ENCODE peak calls at places on chromosomes 5 and 9, in five cellular contexts. D is SK-N-SH, P is HCT116, J is K562, G is GM12878. A is an unnamed sample.

GRCh38 chr9:116800885-116801284 is 113.8 kb downstream of the TRIM32 start:
- DNase-seq in G (no peak), P (no peak), D (no peak), J (no peak), A (no peak)

GRCh38 chr9:76486151-76486550 is 27.2 kb downstream of the GCNT1 start:
- DNase-seq in P (no peak), D (no peak), J (no peak), G (no peak), A (no peak)

GRCh38 chr5:143836161-143836725 is 24.3 kb downstream of the HMHB1 start:
- DNase-seq in J (no peak), P (no peak), G (no peak), D (no peak), A (no peak)

GRCh38 chr5:72658767-72659540 is 151.7 kb upstream of the ZNF366 start:
- DNase-seq in J (no peak), D (no peak), G (no peak), P (no peak), A (no peak)

GRCh38 chr9:128894764-128895163 is 12.8 kb downstream of the LRRC8A start:
- DNase-seq in G (no peak), J (no peak), P (no peak), D (no peak), A (no peak)

GRCh38 chr5:107672212-107673105 is 1.7 kb upstream of the EFNA5 start:
- DNase-seq in J (peak; percentile 31), D (peak; percentile 86), G (no peak), P (peak; percentile 88), A (peak; percentile 98)

GRCh38 chr5:120229036-120229435 is 235.1 kb upstream of the PRR16 start:
- DNase-seq in J (no peak), P (no peak), G (no peak), D (no peak), A (no peak)

GRCh38 chr5:140408750-140409241 is 7.2 kb downstream of the ANKHD1 start:
- DNase-seq in G (no peak), J (no peak), D (no peak), P (no peak), A (peak; percentile 44)

GRCh38 chr5:143714629-143715028 is 97.3 kb upstream of the HMHB1 start:
- DNase-seq in P (no peak), G (peak; percentile 20), J (no peak), D (no peak), A (no peak)

GRCh38 chr5:126938461-126938860 is 91.9 kb downstream of the MARCHF3 start:
- DNase-seq in P (no peak), D (no peak), G (no peak), J (no peak), A (no peak)
- TF ChIP-seq JUND in P (no peak), D (peak; percentile 66), G (no peak), J (no peak), A (no peak)

DNA sequence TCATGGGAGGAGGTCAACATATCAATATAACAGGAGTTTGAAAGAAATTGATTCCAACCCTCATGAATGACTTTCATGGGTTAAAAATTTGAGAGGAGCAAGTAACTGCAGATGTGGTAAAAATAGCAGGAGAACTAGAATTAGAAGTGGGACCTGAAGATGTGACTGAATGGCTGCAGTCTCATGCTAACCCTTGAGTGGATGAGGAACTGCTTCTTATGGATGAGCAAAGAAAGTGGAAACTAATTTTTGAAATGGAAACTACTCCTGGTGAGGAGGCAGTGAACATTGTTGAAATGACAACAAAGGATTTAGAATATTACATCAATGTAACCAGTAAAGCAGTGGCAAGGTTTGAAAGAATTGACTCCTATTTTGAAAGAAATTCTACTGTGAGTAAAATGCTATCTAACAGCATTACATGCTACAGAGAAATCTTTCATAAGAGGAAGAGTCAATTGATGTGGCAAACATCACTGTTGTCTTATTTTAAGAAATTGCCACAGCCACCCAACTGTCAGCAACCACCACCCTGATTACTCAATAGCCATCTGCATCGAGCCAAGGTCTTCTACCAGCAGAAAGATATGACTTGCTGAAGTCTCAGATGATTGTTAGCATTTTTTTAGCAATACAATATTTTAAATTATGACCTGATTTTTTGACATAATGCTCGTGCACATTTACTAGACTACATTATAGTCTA is 1683.3 kb downstream of the MAT2B start:
- DNase-seq in G (no peak), D (no peak), J (no peak), P (no peak), A (no peak)
- TF ChIP-seq JUND in G (no peak), D (no peak), J (no peak), P (no peak), A (no peak)

DNA sequence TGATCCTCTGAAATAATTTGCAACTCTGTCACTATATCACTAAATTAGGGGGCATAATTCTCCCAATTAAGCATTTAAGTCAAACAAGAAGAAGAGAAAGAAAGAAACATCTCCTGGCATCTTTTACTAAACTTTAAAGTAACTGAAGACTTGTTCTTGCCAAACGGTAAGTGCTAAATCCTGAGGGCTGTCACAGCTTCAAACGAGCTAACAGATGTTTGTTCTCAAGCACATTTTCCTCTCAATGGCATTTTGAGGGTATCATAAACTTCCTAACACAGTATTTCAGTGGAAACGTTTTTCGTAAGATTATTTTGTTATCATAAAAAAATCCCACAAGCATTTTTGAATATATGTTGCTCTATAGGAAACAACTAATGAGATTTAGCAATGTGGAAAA is 169.4 kb upstream of the TAS2R1 start:
- DNase-seq in J (no peak), G (no peak), D (no peak), P (no peak), A (no peak)
- TF ChIP-seq JUND in J (no peak), G (no peak), D (no peak), P (no peak), A (no peak)

DNA sequence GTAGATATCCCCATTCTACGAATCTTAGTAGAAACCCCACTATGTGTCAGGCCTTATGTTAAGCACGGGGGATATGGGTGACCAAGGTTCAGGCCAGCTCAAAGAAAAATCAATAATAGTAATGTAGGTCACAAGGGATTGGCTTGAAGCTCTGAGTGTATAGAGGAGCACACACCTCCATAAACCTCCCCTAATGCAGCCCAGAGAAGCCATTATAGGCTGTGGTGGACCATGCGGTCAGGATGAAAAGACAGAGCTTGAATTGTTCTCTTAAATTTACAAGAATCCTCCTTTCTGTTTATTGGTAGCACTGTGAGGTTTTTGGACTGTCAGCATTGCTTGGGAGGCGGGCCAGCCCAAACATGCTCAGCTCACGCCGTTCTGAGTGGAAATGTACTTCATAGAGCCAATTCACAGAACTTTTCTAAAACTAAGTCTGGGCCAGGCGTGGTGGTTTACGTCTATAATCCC is 9.1 kb downstream of the PDE6A start:
- DNase-seq in D (no peak), P (no peak), G (no peak), J (no peak), A (no peak)
- TF ChIP-seq JUND in D (no peak), P (no peak), G (no peak), J (no peak), A (no peak)

GRCh38 chr5:116942622-116943021 is 368.0 kb upstream of the SEMA6A start:
- DNase-seq in D (no peak), G (no peak), P (no peak), J (no peak), A (no peak)
- TF ChIP-seq JUND in D (no peak), G (no peak), P (no peak), J (no peak), A (no peak)

GRCh38 chr9:132235894-132236661 is 74.2 kb downstream of the NTNG2 start:
- DNase-seq in J (peak; percentile 84), P (peak; percentile 52), D (peak; percentile 85), G (no peak), A (peak; percentile 86)

GRCh38 chr9:132235125-132235524 is 73.3 kb downstream of the NTNG2 start:
- DNase-seq in P (no peak), D (no peak), G (no peak), J (no peak), A (no peak)

GRCh38 chr9:132232522-132232921 is 70.7 kb downstream of the NTNG2 start:
- DNase-seq in G (no peak), P (no peak), J (no peak), D (no peak), A (no peak)

GRCh38 chr9:132233138-132233537 is 71.3 kb downstream of the NTNG2 start:
- DNase-seq in D (no peak), J (no peak), G (no peak), P (no peak), A (no peak)

DNA sequence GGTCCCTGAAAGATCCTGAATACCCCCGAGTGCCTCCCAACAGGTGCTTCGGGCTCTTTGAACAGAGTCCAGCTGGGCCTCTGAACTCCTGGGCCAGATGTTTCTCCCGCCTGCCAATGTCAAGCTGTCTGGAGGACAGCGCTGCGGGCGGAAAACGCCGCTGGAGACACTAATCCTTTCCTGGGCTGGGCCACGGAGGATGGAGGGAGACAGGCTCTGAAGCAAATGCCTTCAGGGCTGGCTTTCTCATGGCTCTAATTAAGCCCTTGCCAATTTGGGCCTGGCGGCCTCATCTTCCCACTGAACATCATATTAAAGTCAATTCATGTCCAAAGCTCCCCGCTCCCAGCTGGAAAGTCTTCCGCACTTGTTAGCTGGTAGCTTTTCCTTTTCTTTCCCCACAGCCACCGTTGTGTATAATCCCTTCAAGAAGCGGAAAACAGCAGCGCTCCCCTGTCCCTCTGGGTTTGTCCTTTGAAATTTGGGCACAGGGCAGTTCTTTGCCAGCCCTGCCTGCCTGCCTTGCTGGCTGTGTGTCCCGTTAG is 72.7 kb downstream of the NTNG2 start:
- DNase-seq in J (no peak), P (no peak), D (peak; percentile 65), G (no peak), A (no peak)
- TF ChIP-seq JUND in J (no peak), P (no peak), D (no peak), G (no peak), A (no peak)

DNA sequence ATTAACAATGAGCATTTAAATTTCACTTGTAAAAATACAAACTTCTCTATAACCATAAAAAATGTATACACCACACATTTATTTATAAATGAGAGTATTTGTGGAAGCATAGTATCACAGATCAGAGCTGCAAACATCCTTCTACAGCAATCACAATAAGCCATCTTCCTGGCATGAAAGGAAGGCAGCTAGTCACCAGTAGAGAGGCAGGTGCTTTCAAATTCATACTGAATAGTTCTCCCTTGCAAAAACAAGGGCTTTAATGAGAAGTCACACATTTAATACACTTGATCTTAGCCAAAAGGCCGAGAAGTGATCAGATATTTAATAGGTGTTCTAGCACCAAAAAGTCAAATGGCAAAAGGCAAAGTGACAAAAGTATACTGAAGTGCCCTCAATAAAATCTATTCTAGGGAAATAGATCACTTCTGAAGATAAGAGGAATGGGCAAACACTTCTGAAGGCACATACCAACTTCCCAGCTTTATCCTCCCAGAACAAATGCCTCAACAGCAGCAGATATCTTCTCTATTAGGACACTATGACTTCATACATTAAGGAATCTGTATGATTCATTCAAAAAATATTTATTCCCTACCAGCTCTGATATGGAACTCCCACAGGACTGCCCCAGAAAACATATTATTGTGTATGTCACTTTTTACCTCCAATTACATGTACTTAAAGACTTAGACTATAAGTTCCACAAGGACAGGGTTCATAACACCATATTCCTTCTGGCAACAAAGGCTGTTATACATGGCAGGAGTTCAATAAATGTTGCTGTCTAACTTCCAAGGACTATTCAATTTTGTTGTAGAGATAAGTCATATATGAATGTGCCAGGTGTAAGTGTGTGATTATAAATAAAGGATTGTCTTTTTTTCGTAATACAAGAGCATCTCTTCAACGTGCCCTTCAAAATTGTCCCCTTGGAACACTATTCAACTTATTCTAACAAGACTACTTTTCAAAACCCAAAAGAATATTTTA is 31.7 kb downstream of the MAPKAP1 start:
- DNase-seq in J (no peak), G (no peak), P (peak; percentile 58), D (no peak), A (peak; percentile 40)
- TF ChIP-seq JUND in J (no peak), G (no peak), P (peak; percentile 88), D (peak; percentile 92), A (peak; percentile 47)